ENCODE peak calls at places on chromosomes 7 and 10, in six cellular contexts. One of them, this sample, is unnamed. For H3K9me3 and H3K27me3, the result is how much of the 10 kb centered on the place peaks cover.

GRCh38 chr10:52483587-52483986 is 169.5 kb downstream of the DKK1 start:
- DNase-seq in MM.1S: peak
- DNase-seq in tibial nerve: no peak
- DNase-seq in cardiac muscle cell: no peak
- DNase-seq in stomach: no peak
- DNase-seq in psoas muscle: no peak
- DNase-seq in this sample: no peak

GRCh38 chr7:104956753-104957450 is 57.1 kb upstream of the KMT2E start:
- DNase-seq in MM.1S: peak
- DNase-seq in tibial nerve: no peak
- DNase-seq in cardiac muscle cell: no peak
- DNase-seq in stomach: no peak
- DNase-seq in psoas muscle: no peak
- DNase-seq in this sample: no peak

GRCh38 chr10:132197271-132198067 is 10.7 kb downstream of the DPYSL4 start:
- DNase-seq in MM.1S: no peak
- DNase-seq in tibial nerve: no peak
- DNase-seq in cardiac muscle cell: no peak
- DNase-seq in stomach: no peak
- DNase-seq in psoas muscle: no peak
- DNase-seq in this sample: no peak

GRCh38 chr7:11557627-11558026 is 274.4 kb downstream of the THSD7A start:
- DNase-seq in MM.1S: peak
- DNase-seq in tibial nerve: peak
- DNase-seq in cardiac muscle cell: peak
- DNase-seq in stomach: no peak
- DNase-seq in psoas muscle: no peak
- DNase-seq in this sample: no peak

GRCh38 chr7:116434820-116435341 is 64.7 kb upstream of the CAV2 start:
- DNase-seq in MM.1S: no peak
- DNase-seq in tibial nerve: no peak
- DNase-seq in cardiac muscle cell: no peak
- DNase-seq in stomach: no peak
- DNase-seq in psoas muscle: no peak
- DNase-seq in this sample: no peak

GRCh38 chr7:38211940-38212339 is 33.9 kb downstream of the STARD3NL start:
- DNase-seq in MM.1S: no peak
- DNase-seq in tibial nerve: no peak
- DNase-seq in cardiac muscle cell: no peak
- DNase-seq in stomach: no peak
- DNase-seq in psoas muscle: no peak
- DNase-seq in this sample: no peak

GRCh38 chr10:119441151-119441821 is 101.2 kb downstream of the RGS10 start:
- DNase-seq in MM.1S: no peak
- DNase-seq in tibial nerve: peak
- DNase-seq in cardiac muscle cell: no peak
- DNase-seq in stomach: no peak
- DNase-seq in psoas muscle: peak
- DNase-seq in this sample: peak

GRCh38 chr10:119301397-119301796 is 94.0 kb downstream of the GRK5 start:
- DNase-seq in MM.1S: no peak
- DNase-seq in tibial nerve: no peak
- DNase-seq in cardiac muscle cell: no peak
- DNase-seq in stomach: no peak
- DNase-seq in psoas muscle: no peak
- DNase-seq in this sample: peak

GRCh38 chr7:4244041-4244440 is 438.1 kb upstream of the FOXK1 start:
- DNase-seq in MM.1S: no peak
- DNase-seq in tibial nerve: no peak
- DNase-seq in cardiac muscle cell: no peak
- DNase-seq in stomach: no peak
- DNase-seq in psoas muscle: no peak
- DNase-seq in this sample: no peak

GRCh38 chr7:134527979-134528371 is 608 bp downstream of the AKR1B10 start:
- DNase-seq in MM.1S: no peak
- DNase-seq in tibial nerve: peak
- DNase-seq in cardiac muscle cell: peak
- DNase-seq in stomach: no peak
- DNase-seq in psoas muscle: peak
- DNase-seq in this sample: no peak

GRCh38 chr7:112211348-112211907 is 4.9 kb downstream of the ZNF277 start:
- DNase-seq in MM.1S: no peak
- DNase-seq in tibial nerve: no peak
- DNase-seq in cardiac muscle cell: no peak
- DNase-seq in stomach: no peak
- DNase-seq in psoas muscle: no peak
- DNase-seq in this sample: no peak

GRCh38 chr7:126411821-126412383 is 840.8 kb downstream of the GRM8 start:
- DNase-seq in MM.1S: peak
- DNase-seq in tibial nerve: no peak
- DNase-seq in cardiac muscle cell: no peak
- DNase-seq in stomach: no peak
- DNase-seq in psoas muscle: no peak
- DNase-seq in this sample: no peak

DNA sequence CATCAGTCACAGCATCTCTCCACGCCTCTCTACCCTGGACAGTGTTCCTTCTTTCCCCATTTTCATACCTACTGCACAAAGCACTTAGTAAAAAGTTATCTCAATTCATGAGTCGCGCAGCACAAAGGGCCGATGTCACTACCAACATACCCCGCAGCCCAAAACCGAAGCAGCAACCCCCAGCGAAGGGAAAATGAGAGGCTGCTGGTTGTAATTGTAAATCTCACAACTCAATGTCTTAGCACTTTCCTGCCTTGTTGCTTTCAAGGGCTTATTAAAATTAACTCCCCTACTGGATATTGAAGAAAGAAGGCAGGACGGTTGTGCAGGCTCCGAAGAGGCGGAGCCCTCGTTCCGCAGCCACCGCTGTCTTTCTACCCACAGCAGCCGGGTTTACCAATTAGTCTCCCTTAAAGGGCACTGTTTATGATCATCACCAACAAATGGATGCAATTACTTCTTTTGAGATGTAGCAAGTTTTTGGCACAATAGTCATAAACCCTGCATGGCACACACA is 6.5 kb downstream of the DIP2C start:
- DNase-seq in MM.1S: no peak
- DNase-seq in tibial nerve: no peak
- DNase-seq in cardiac muscle cell: no peak
- DNase-seq in stomach: no peak
- DNase-seq in psoas muscle: no peak
- DNase-seq in this sample: no peak
- H3K4me3 ChIP-seq in MM.1S: no peak
- H3K4me3 ChIP-seq in tibial nerve: no peak
- H3K4me3 ChIP-seq in cardiac muscle cell: no peak
- H3K4me3 ChIP-seq in stomach: no peak
- H3K4me3 ChIP-seq in psoas muscle: peak
- H3K4me3 ChIP-seq in this sample: peak

DNA sequence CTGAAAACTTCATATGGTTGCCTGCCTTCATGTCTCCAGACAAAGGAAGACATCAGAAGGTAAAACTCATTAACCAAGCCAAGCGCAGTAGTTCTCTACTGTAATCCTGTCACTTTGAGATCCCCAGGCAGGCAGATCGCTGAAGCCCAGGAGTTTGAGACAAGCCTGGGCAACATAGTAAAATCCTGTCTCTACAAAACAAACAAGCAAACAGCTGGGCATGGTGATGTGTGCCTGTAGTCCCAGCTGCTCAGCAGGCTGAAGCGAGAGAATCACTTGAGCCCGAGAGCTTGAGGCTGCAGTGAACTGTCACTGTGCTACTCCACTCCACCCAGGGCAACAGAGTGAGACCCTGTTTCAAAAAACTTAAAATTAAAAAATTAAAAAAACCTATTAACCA is 467.4 kb upstream of the SORCS1 start:
- DNase-seq in MM.1S: no peak
- DNase-seq in tibial nerve: no peak
- DNase-seq in cardiac muscle cell: no peak
- DNase-seq in stomach: no peak
- DNase-seq in psoas muscle: no peak
- DNase-seq in this sample: no peak
- H3K9me3 ChIP-seq in MM.1S: under half
- H3K9me3 ChIP-seq in tibial nerve: under half
- H3K9me3 ChIP-seq in cardiac muscle cell: under half
- H3K9me3 ChIP-seq in stomach: under half
- H3K9me3 ChIP-seq in psoas muscle: under half
- H3K9me3 ChIP-seq in this sample: under half

DNA sequence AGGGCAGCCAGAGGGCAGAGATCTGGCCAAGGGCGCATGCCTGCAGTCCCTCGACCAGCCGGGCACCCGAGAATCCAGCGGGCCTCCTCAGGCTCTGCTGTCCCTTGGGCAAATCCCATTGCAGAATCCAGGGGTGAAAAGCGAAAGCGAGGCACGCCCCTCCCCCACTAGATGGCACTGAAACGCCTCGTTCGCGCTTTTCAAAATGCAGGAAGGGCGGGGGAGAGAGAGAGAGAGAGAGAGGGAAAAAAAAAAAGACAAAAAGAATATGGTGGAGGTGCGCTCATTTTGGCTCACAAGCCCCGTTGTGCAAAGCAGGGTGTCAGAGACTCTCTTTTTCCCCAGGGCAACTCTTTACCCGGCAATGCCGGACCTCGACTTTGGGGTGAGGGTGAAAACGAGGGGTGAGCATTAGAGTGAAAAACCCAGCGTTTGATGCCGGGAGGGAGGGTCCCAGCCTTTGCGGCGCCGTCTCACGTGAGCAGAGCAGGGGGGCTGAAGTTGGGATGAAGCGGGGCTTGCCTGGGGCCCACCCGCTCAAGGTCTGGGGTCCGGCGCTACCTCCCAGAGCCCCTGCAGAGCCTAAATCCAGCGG is 2.5 kb upstream of the TMEM178B start:
- DNase-seq in MM.1S: peak
- DNase-seq in tibial nerve: no peak
- DNase-seq in cardiac muscle cell: peak
- DNase-seq in stomach: no peak
- DNase-seq in psoas muscle: peak
- DNase-seq in this sample: peak
- H3K27me3 ChIP-seq in MM.1S: under half
- H3K27me3 ChIP-seq in tibial nerve: under half
- H3K27me3 ChIP-seq in cardiac muscle cell: half or more
- H3K27me3 ChIP-seq in stomach: half or more
- H3K27me3 ChIP-seq in psoas muscle: under half
- H3K27me3 ChIP-seq in this sample: under half

GRCh38 chr10:117137031-117137910 is 799 bp downstream of the VAX1 start:
- DNase-seq in MM.1S: no peak
- DNase-seq in tibial nerve: no peak
- DNase-seq in cardiac muscle cell: peak
- DNase-seq in stomach: no peak
- DNase-seq in psoas muscle: no peak
- DNase-seq in this sample: no peak

GRCh38 chr10:117135026-117135372 is 3.1 kb downstream of the VAX1 start:
- DNase-seq in MM.1S: no peak
- DNase-seq in tibial nerve: no peak
- DNase-seq in cardiac muscle cell: no peak
- DNase-seq in stomach: no peak
- DNase-seq in psoas muscle: no peak
- DNase-seq in this sample: no peak

GRCh38 chr10:117135480-117136140 is 2.5 kb downstream of the VAX1 start:
- DNase-seq in MM.1S: no peak
- DNase-seq in tibial nerve: no peak
- DNase-seq in cardiac muscle cell: no peak
- DNase-seq in stomach: no peak
- DNase-seq in psoas muscle: no peak
- DNase-seq in this sample: no peak

GRCh38 chr10:117137911-117138642 is at the start of gene VAX1:
- DNase-seq in MM.1S: no peak
- DNase-seq in tibial nerve: no peak
- DNase-seq in cardiac muscle cell: peak
- DNase-seq in stomach: no peak
- DNase-seq in psoas muscle: no peak
- DNase-seq in this sample: no peak

DNA sequence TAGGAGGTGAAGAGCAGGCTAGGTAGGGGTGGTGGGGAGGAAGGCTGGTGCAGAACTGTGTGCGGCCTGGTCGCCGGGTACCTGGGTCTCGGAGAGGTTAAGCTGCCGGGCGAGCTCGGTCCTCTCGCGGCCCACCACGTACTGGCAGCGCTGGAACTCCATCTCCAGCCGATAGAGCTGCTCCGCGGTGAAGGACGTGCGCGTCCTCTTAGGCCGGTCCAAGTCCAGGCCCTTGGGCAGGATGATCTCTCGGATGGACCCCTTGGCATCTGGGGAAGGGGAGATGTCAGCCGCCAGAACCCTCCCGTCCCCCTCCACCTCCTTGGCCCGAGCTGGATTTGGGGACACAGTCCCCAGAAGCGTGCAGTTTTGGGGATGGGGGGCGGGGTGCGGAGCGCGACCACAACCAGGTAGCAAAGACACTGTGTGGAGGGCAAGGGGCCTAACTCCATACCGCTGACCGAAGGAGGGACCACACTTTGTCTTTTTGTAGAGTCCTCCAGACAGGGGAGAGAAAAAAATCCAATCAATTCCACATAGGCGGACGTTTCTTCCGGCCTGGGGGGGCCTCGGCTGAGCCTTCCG is 1.6 kb downstream of the VAX1 start:
- DNase-seq in MM.1S: no peak
- DNase-seq in tibial nerve: no peak
- DNase-seq in cardiac muscle cell: no peak
- DNase-seq in stomach: no peak
- DNase-seq in psoas muscle: no peak
- DNase-seq in this sample: no peak
- H3K4me3 ChIP-seq in MM.1S: no peak
- H3K4me3 ChIP-seq in tibial nerve: no peak
- H3K4me3 ChIP-seq in cardiac muscle cell: peak
- H3K4me3 ChIP-seq in stomach: peak
- H3K4me3 ChIP-seq in psoas muscle: peak
- H3K4me3 ChIP-seq in this sample: no peak

This sample was measured in uterus.